ENCODE peak calls at places on chromosomes 16 and 17, in six cellular contexts. Z is ascending aorta, O is lung, A is AG09309, G is HCT116, D is heart left ventricle. P is an unnamed sample.
A peak's percentile ranks its signal among the peaks of the same experiment; 100 is the strongest.

GRCh38 chr17:65254166-65254565 is 117.0 kb downstream of the RGS9 start:
- DNase-seq in Z (no peak), D (no peak), O (no peak), A (no peak), G (no peak), P (no peak)

GRCh38 chr17:39929657-39930407 is 2.3 kb downstream of the LRRC3C start:
- DNase-seq in D (no peak), Z (no peak), A (peak; percentile 65), G (no peak), O (no peak), P (no peak)

GRCh38 chr17:17708816-17709215 is 27.6 kb downstream of the RAI1 start:
- DNase-seq in A (no peak), G (no peak), O (no peak), Z (no peak), D (no peak), P (no peak)

GRCh38 chr16:57318240-57318970 is 33.9 kb upstream of the PLLP start:
- DNase-seq in O (no peak), A (no peak), Z (no peak), G (no peak), D (no peak), P (no peak)

GRCh38 chr17:14776791-14777190 is 475.9 kb downstream of the HS3ST3B1 start:
- DNase-seq in G (no peak), D (no peak), Z (no peak), A (no peak), O (no peak), P (no peak)

GRCh38 chr16:29943846-29944669 is 17.8 kb upstream of the TMEM219 start:
- DNase-seq in D (no peak), Z (no peak), A (peak; percentile 97), G (peak; percentile 98), O (peak; percentile 53), P (no peak)

GRCh38 chr17:40548491-40548981 is 16.7 kb downstream of the CCR7 start:
- DNase-seq in D (no peak), O (peak; percentile 23), A (no peak), G (no peak), Z (peak; percentile 28), P (no peak)

GRCh38 chr16:64416232-64417010 is 705.4 kb downstream of the CDH11 start:
- DNase-seq in A (peak; percentile 35), D (no peak), Z (no peak), G (no peak), O (no peak), P (peak; percentile 7)

GRCh38 chr16:12862327-12862726 is 39.1 kb upstream of the SHISA9 start:
- DNase-seq in O (no peak), G (no peak), Z (no peak), D (no peak), A (no peak), P (no peak)

GRCh38 chr16:86491643-86492030 is 18.7 kb upstream of the FOXF1 start:
- DNase-seq in O (no peak), A (no peak), D (no peak), Z (no peak), G (no peak), P (no peak)

GRCh38 chr17:77531641-77532040 is 390.9 kb downstream of the SEC14L1 start:
- DNase-seq in O (no peak), D (no peak), A (no peak), Z (no peak), G (no peak), P (no peak)

GRCh38 chr17:29931253-29931932 is 1.4 kb upstream of the SSH2 start:
- DNase-seq in Z (peak; percentile 74), A (peak; percentile 25), O (peak; percentile 54), D (peak; percentile 69), G (peak; percentile 82), P (peak; percentile 99)

GRCh38 chr16:66409156-66409555 is 17.9 kb upstream of the BEAN1 start:
- DNase-seq in D (no peak), G (no peak), Z (no peak), O (no peak), A (no peak), P (no peak)

GRCh38 chr16:28292731-28293588 is 635 bp downstream of the SBK1 start:
- DNase-seq in D (no peak), Z (no peak), O (no peak), G (no peak), A (no peak), P (no peak)

GRCh38 chr16:28294201-28294600 is 1.9 kb downstream of the SBK1 start:
- DNase-seq in G (no peak), A (no peak), O (no peak), Z (no peak), D (no peak), P (no peak)

GRCh38 chr16:28291651-28292626 is at the start of gene SBK1:
- DNase-seq in A (no peak), D (peak; percentile 61), O (peak; percentile 56), G (peak; percentile 49), Z (peak; percentile 73), P (peak; percentile 62)

GRCh38 chr16:28295213-28295612 is 2.9 kb downstream of the SBK1 start:
- DNase-seq in A (no peak), G (no peak), Z (no peak), O (no peak), D (no peak), P (no peak)

GRCh38 chr16:28293589-28293935 is 1.2 kb downstream of the SBK1 start:
- DNase-seq in Z (no peak), A (no peak), O (no peak), G (no peak), D (no peak), P (no peak)
- H3K4me3 ChIP-seq in Z (no peak overlapping the region), A (no peak overlapping the region), O (no peak overlapping the region), G (peak overlapping the region; percentile 81), D (no peak overlapping the region), P (peak overlapping the region; percentile 78)

GRCh38 chr17:38720941-38721340 is 9.2 kb upstream of the CISD3 start:
- DNase-seq in A (no peak), O (no peak), Z (no peak), G (no peak), D (no peak), P (no peak)

GRCh38 chr17:38721802-38722201 is 8.3 kb upstream of the CISD3 start:
- DNase-seq in A (no peak), G (no peak), Z (no peak), D (no peak), O (no peak), P (no peak)

GRCh38 chr17:38717139-38717745 is 12.2 kb downstream of the MLLT6 start:
- DNase-seq in D (no peak), G (no peak), Z (no peak), A (no peak), O (no peak), P (no peak)

GRCh38 chr17:38719943-38720641 is 10.0 kb upstream of the CISD3 start:
- DNase-seq in G (no peak), O (no peak), Z (no peak), A (no peak), D (no peak), P (no peak)

GRCh38 chr17:38719284-38719942 is 10.7 kb upstream of the CISD3 start:
- DNase-seq in O (no peak), Z (no peak), D (no peak), G (no peak), A (no peak), P (no peak)
- H3K4me3 ChIP-seq in O (no peak overlapping the region), Z (no peak overlapping the region), D (no peak overlapping the region), G (no peak overlapping the region), A (no peak overlapping the region), P (no peak overlapping the region)

DNA sequence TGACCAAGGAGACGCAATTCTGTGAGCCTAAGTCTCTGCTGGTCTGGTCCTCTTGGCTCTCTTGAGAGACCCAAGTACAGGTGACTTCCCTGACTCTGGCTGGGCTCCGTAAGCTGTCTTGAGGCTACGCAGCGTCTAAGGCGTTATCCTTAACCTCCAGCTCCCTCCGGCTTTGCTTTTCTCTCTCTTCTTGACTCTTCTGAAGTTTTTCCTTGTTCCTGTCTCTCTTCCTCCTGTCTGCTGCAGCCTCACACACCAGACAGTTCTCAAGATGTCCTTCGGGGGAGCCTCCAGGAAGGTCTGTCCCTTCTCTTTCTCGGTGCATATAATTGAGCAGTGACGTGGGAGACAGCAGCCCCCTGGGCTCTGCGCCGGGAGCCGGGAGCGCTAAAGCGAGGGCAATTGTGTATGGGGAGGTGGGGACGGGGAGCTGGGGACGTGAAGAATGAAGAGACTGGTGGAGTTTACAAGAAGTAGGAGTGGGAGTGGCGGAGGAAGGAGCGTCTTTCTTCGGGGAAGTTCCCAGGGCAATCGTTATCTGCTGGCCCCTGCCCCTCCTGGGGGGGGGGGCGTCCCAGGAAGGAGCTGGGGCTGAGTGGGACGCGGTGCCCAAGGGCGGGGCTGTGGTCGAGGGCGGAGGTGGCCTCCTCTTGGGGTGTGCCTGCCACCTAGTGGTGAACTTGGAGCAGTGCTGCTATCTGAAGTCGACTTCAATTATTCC is 6.9 kb upstream of the PIRT start:
- DNase-seq in G (peak; percentile 48), D (peak; percentile 70), Z (peak; percentile 84), O (peak; percentile 78), A (peak; percentile 3), P (peak; percentile 52)
- H3K4me3 ChIP-seq in G (no peak overlapping the region), D (peak overlapping the region; percentile 60), Z (peak overlapping the region; percentile 72), O (no peak overlapping the region), A (peak overlapping the region; percentile 53), P (peak overlapping the region; percentile 43)

DNA sequence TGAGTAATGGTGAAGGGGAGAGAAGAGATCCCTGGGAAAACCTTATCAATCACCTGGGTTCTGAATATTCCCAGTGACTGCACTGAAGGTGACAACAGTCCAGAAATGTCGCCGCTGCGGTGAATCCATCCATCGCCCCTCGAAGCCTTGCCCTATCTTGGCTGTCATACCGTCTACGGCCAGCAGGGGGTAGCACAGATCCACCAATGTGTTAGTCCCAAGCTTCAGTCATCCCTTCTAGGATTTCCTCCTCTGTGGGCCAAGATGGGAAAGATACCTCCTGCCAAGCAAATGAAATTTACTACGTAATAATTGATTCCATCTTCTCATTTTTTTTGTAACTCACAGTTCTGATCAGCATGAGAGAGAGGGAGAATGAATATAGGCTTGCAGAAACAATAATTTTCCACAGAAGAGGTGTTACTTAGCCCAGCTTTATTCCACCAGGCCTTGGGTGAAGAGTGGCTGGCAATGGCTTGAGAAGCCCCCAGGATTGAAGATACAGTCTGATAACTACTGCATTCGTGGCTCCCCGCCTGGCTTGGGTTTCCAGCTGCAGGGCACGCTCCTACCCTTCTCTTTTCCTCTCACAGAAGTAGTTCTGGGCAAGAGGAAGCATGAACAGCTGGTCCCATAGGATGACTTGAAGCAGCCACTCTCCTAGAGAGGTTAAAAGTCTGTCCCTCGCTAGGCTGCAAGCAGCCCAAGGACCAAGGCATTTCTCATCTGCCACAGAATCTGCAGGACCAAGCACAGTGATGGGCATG is 2.6 kb upstream of the FMNL1 start:
- DNase-seq in G (peak; percentile 67), Z (peak; percentile 92), O (peak; percentile 89), A (peak; percentile 82), D (peak; percentile 81), P (peak; percentile 69)
- H3K4me3 ChIP-seq in G (no peak overlapping the region), Z (no peak overlapping the region), O (no peak overlapping the region), A (no peak overlapping the region), D (no peak overlapping the region), P (no peak overlapping the region)

GRCh38 chr16:15775209-15775608 is 81.6 kb downstream of the MYH11 start:
- DNase-seq in D (no peak), O (no peak), Z (no peak), G (peak; percentile 50), A (no peak), P (peak; percentile 65)
- H3K4me3 ChIP-seq in D (no peak overlapping the region), O (no peak overlapping the region), Z (no peak overlapping the region), G (no peak overlapping the region), A (no peak overlapping the region), P (no peak overlapping the region)

GRCh38 chr17:4559139-4559791 is 1.1 kb downstream of the GGT6 start:
- DNase-seq in A (no peak), O (no peak), D (no peak), Z (no peak), G (no peak), P (no peak)
- H3K4me3 ChIP-seq in A (no peak overlapping the region), O (no peak overlapping the region), D (no peak overlapping the region), Z (no peak overlapping the region), G (no peak overlapping the region), P (no peak overlapping the region)

GRCh38 chr17:61468263-61468907 is 16.2 kb downstream of the TBX4 start:
- DNase-seq in Z (no peak), A (no peak), G (no peak), O (no peak), D (no peak), P (no peak)
- H3K4me3 ChIP-seq in Z (no peak overlapping the region), A (no peak overlapping the region), G (no peak overlapping the region), O (no peak overlapping the region), D (no peak overlapping the region), P (no peak overlapping the region)

P was measured in Jurkat, Clone E6-1.